ENCODE peak calls at places on chromosome X, in four cellular contexts. G is GM12891, F is cardiac muscle cell, U is HCT116. N is an unnamed sample.

GRCh38 chrX:154732421-154733071 is 18.3 kb downstream of the GAB3 start:
- DNase-seq in G (no peak), F (peak; percentile 39), U (no peak), N (peak; percentile 81)

GRCh38 chrX:67652581-67652980 is 108.8 kb downstream of the AR start:
- DNase-seq in G (no peak), F (no peak), U (no peak), N (no peak)

GRCh38 chrX:63561425-63561824 is 210.3 kb upstream of the SPIN4 start:
- DNase-seq in G (no peak), F (peak; percentile 2), U (no peak), N (no peak)

GRCh38 chrX:69216911-69217310 is 51.7 kb upstream of the PJA1 start:
- DNase-seq in G (no peak), F (no peak), U (no peak), N (no peak)

GRCh38 chrX:136551410-136551809 is 19.4 kb downstream of the VGLL1 start:
- DNase-seq in G (no peak), F (no peak), U (no peak), N (no peak)

GRCh38 chrX:3250946-3251345 is 95.5 kb downstream of the MXRA5 start:
- DNase-seq in G (no peak), F (peak; percentile 53), U (no peak), N (no peak)

GRCh38 chrX:118522230-118522926 is 26.8 kb downstream of the DOCK11 start:
- DNase-seq in G (no peak), F (no peak), U (no peak), N (no peak)

GRCh38 chrX:149512225-149512885 is 7.2 kb upstream of the IDS start:
- DNase-seq in G (no peak), F (peak; percentile 61), U (no peak), N (peak; percentile 37)

GRCh38 chrX:83319023-83319422 is 189.1 kb upstream of the POU3F4 start:
- DNase-seq in G (no peak), F (no peak), U (no peak), N (no peak)

GRCh38 chrX:117376460-117376859 is 740.1 kb downstream of the KLHL13 start:
- DNase-seq in G (no peak), F (no peak), U (peak; percentile 12), N (no peak)

GRCh38 chrX:140815868-140816267 is 106.3 kb downstream of the LINC00632 start:
- DNase-seq in G (no peak), F (peak; percentile 69), U (no peak), N (peak; percentile 42)

GRCh38 chrX:46574337-46574940 is 874 bp downstream of the CHST7 start:
- DNase-seq in G (no peak), F (peak; percentile 37), U (no peak), N (no peak)